ENCODE peak calls at places on chromosomes 2 and 18, in five cellular contexts. E, X, C, J and W are unnamed samples.

GRCh38 chr2:145194671-145195070 is 674.8 kb upstream of the ZEB2 start:
- DNase-seq in E (no peak), X (no peak), C (no peak), J (no peak), W (no peak)

GRCh38 chr2:15517793-15518192 is 43.3 kb downstream of the NBAS start:
- DNase-seq in E (no peak), X (no peak), C (no peak), J (no peak), W (no peak)

GRCh38 chr2:39696838-39697237 is 31.1 kb downstream of the TMEM178A start:
- DNase-seq in E (no peak), X (peak), C (peak), J (peak), W (no peak)

GRCh38 chr18:5943514-5943913 is 48.2 kb upstream of the TMEM200C start:
- DNase-seq in E (no peak), X (no peak), C (no peak), J (peak), W (no peak)

GRCh38 chr2:44981714-44982108 is 27.5 kb downstream of the SIX2 start:
- DNase-seq in E (peak), X (peak), C (peak), J (peak), W (peak)

GRCh38 chr18:79397830-79398761 is 2.4 kb downstream of the NFATC1 start:
- DNase-seq in E (no peak), X (no peak), C (no peak), J (no peak), W (no peak)

GRCh38 chr2:69625078-69625788 is 18.3 kb downstream of the AAK1 start:
- DNase-seq in E (no peak), X (no peak), C (no peak), J (no peak), W (no peak)

GRCh38 chr2:105329561-105330495 is at the start of gene TGFBRAP1:
- DNase-seq in E (peak), X (peak), C (no peak), J (peak), W (no peak)

GRCh38 chr2:238439093-238439849 is 12.5 kb downstream of the ASB1 start:
- DNase-seq in E (no peak), X (peak), C (peak), J (peak), W (no peak)

GRCh38 chr2:226427538-226428307 is 371.9 kb downstream of the IRS1 start:
- DNase-seq in E (no peak), X (peak), C (peak), J (peak), W (no peak)

GRCh38 chr2:58923869-58924268 is 682.7 kb upstream of the FANCL start:
- DNase-seq in E (no peak), X (peak), C (peak), J (peak), W (no peak)

GRCh38 chr2:200077838-200078237 is 122.5 kb downstream of the MAIP1 start:
- DNase-seq in E (no peak), X (no peak), C (peak), J (peak), W (no peak)

GRCh38 chr2:9330639-9331270 is 92.6 kb downstream of the ITGB1BP1 start:
- DNase-seq in E (no peak), X (no peak), C (no peak), J (no peak), W (no peak)

GRCh38 chr2:127218843-127219715 is 1.0 kb downstream of the CYP27C1 start:
- DNase-seq in E (no peak), X (peak), C (no peak), J (peak), W (no peak)

GRCh38 chr2:145380436-145381017 is 860.6 kb upstream of the ZEB2 start:
- DNase-seq in E (no peak), X (peak), C (peak), J (peak), W (no peak)

GRCh38 chr2:67917332-67918054 is 145.3 kb downstream of the C1D start:
- DNase-seq in E (no peak), X (peak), C (peak), J (peak), W (no peak)

GRCh38 chr2:213251618-213252017 is 32.6 kb upstream of the SPAG16 start:
- DNase-seq in E (no peak), X (peak), C (peak), J (peak), W (peak)

GRCh38 chr2:20682166-20682565 is 15.2 kb downstream of the GDF7 start:
- DNase-seq in E (no peak), X (peak), C (peak), J (no peak), W (no peak)

GRCh38 chr18:39596891-39597290 is 2031.3 kb upstream of the CELF4 start:
- DNase-seq in E (no peak), X (no peak), C (no peak), J (no peak), W (no peak)

GRCh38 chr2:88139203-88139702 is 11.4 kb upstream of the FABP1 start:
- DNase-seq in E (no peak), X (no peak), C (no peak), J (no peak), W (no peak)

GRCh38 chr2:227106845-227107759 is 56.9 kb downstream of the COL4A4 start:
- DNase-seq in E (no peak), X (peak), C (peak), J (peak), W (no peak)

GRCh38 chr2:145022671-145023330 is 502.9 kb upstream of the ZEB2 start:
- DNase-seq in E (no peak), X (peak), C (peak), J (peak), W (no peak)

GRCh38 chr2:26464390-26465265 is 13.3 kb downstream of the OTOF start:
- DNase-seq in E (no peak), X (no peak), C (no peak), J (no peak), W (no peak)

GRCh38 chr2:228869601-228870264 is 401.4 kb downstream of the PID1 start:
- DNase-seq in E (no peak), X (no peak), C (no peak), J (no peak), W (no peak)

GRCh38 chr18:51196116-51196810 is 1.2 kb downstream of the MEX3C start:
- DNase-seq in E (no peak), X (peak), C (no peak), J (no peak), W (no peak)

GRCh38 chr18:34493566-34494358 is 216.3 kb upstream of the DTNA start:
- DNase-seq in E (peak), X (peak), C (no peak), J (peak), W (no peak)

GRCh38 chr2:238727585-238728321 is 120.1 kb upstream of the TWIST2 start:
- DNase-seq in E (no peak), X (peak), C (no peak), J (no peak), W (no peak)

GRCh38 chr2:209425082-209426071 is 1.5 kb downstream of the MAP2 start:
- DNase-seq in E (no peak), X (peak), C (peak), J (peak), W (no peak)

GRCh38 chr18:57446322-57446721 is 11.1 kb downstream of the ONECUT2 start:
- DNase-seq in E (no peak), X (peak), C (no peak), J (peak), W (no peak)

GRCh38 chr2:240189686-240190085 is 49.2 kb upstream of the OTOS start:
- DNase-seq in E (no peak), X (no peak), C (no peak), J (no peak), W (no peak)

GRCh38 chr2:218070587-218070986 is 1.5 kb downstream of the RUFY4 start:
- DNase-seq in E (no peak), X (no peak), C (no peak), J (no peak), W (no peak)

GRCh38 chr18:59704146-59704545 is 6.9 kb upstream of the CCBE1 start:
- DNase-seq in E (no peak), X (no peak), C (no peak), J (no peak), W (no peak)

GRCh38 chr2:196696423-196697073 is 57.0 kb downstream of the CCDC150 start:
- DNase-seq in E (no peak), X (peak), C (no peak), J (peak), W (no peak)

GRCh38 chr2:102001767-102002142 is 10.0 kb downstream of the IL1R2 start:
- DNase-seq in E (no peak), X (no peak), C (no peak), J (no peak), W (no peak)

GRCh38 chr2:221606369-221606768 is 34.3 kb upstream of the EPHA4 start:
- DNase-seq in E (no peak), X (no peak), C (no peak), J (no peak), W (no peak)

GRCh38 chr2:104702026-104702425 is 151.9 kb upstream of the POU3F3 start:
- DNase-seq in E (no peak), X (no peak), C (no peak), J (no peak), W (no peak)

GRCh38 chr2:191064590-191064989 is 50.6 kb upstream of the STAT1 start:
- DNase-seq in E (no peak), X (no peak), C (no peak), J (no peak), W (no peak)

GRCh38 chr2:239862613-239863012 is 162.5 kb downstream of the NDUFA10 start:
- DNase-seq in E (no peak), X (no peak), C (no peak), J (no peak), W (no peak)